ENCODE peak calls at places on chromosomes 2 and 18, in four cellular contexts. One of them, this sample, is unnamed.

GRCh38 chr2:221649045-221649444 is 76.9 kb upstream of the EPHA4 start:
- DNase-seq in suprapubic skin: no peak
- DNase-seq in cardiac fibroblast: no peak
- DNase-seq in NCI-H1417: no peak
- DNase-seq in this sample: peak

GRCh38 chr2:60818272-60818671 is 62.2 kb downstream of the PAPOLG start:
- DNase-seq in suprapubic skin: no peak
- DNase-seq in cardiac fibroblast: no peak
- DNase-seq in NCI-H1417: no peak
- DNase-seq in this sample: no peak

GRCh38 chr2:50546790-50547189 is 485.1 kb downstream of the NRXN1 start:
- DNase-seq in suprapubic skin: no peak
- DNase-seq in cardiac fibroblast: no peak
- DNase-seq in NCI-H1417: peak
- DNase-seq in this sample: no peak

GRCh38 chr2:63047534-63048281 is 2.9 kb upstream of the OTX1 start:
- DNase-seq in suprapubic skin: no peak
- DNase-seq in cardiac fibroblast: no peak
- DNase-seq in NCI-H1417: peak
- DNase-seq in this sample: no peak

GRCh38 chr2:27920148-27920885 is 29.8 kb downstream of the BABAM2 start:
- DNase-seq in suprapubic skin: no peak
- DNase-seq in cardiac fibroblast: peak
- DNase-seq in NCI-H1417: no peak
- DNase-seq in this sample: peak

GRCh38 chr2:103464831-103465230 is 703.0 kb downstream of the TMEM182 start:
- DNase-seq in suprapubic skin: no peak
- DNase-seq in cardiac fibroblast: no peak
- DNase-seq in NCI-H1417: no peak
- DNase-seq in this sample: no peak

GRCh38 chr2:85786865-85787264 is 33.1 kb downstream of the ATOH8 start:
- DNase-seq in suprapubic skin: no peak
- DNase-seq in cardiac fibroblast: no peak
- DNase-seq in NCI-H1417: no peak
- DNase-seq in this sample: no peak

GRCh38 chr2:207465894-207466293 is 63.9 kb upstream of the CREB1 start:
- DNase-seq in suprapubic skin: no peak
- DNase-seq in cardiac fibroblast: no peak
- DNase-seq in NCI-H1417: no peak
- DNase-seq in this sample: no peak

GRCh38 chr18:64203295-64203694 is 54.4 kb upstream of the LINC00305 start:
- DNase-seq in suprapubic skin: no peak
- DNase-seq in cardiac fibroblast: no peak
- DNase-seq in NCI-H1417: no peak
- DNase-seq in this sample: no peak

GRCh38 chr2:185806783-185807182 is 68.2 kb downstream of the FSIP2 start:
- DNase-seq in suprapubic skin: no peak
- DNase-seq in cardiac fibroblast: no peak
- DNase-seq in NCI-H1417: no peak
- DNase-seq in this sample: no peak

GRCh38 chr2:85768713-85769112 is 14.9 kb downstream of the ATOH8 start:
- DNase-seq in suprapubic skin: no peak
- DNase-seq in cardiac fibroblast: peak
- DNase-seq in NCI-H1417: peak
- DNase-seq in this sample: no peak

GRCh38 chr2:8644605-8645175 is 37.2 kb upstream of the ID2 start:
- DNase-seq in suprapubic skin: peak
- DNase-seq in cardiac fibroblast: peak
- DNase-seq in NCI-H1417: no peak
- DNase-seq in this sample: no peak

GRCh38 chr2:115908731-115909130 is 1466.3 kb downstream of the DPP10 start:
- DNase-seq in suprapubic skin: no peak
- DNase-seq in cardiac fibroblast: no peak
- DNase-seq in NCI-H1417: no peak
- DNase-seq in this sample: no peak

GRCh38 chr2:191304939-191305875 is 60.0 kb downstream of the MYO1B start:
- DNase-seq in suprapubic skin: peak
- DNase-seq in cardiac fibroblast: peak
- DNase-seq in NCI-H1417: no peak
- DNase-seq in this sample: peak

GRCh38 chr2:16134436-16135165 is 194.3 kb downstream of the MYCN start:
- DNase-seq in suprapubic skin: no peak
- DNase-seq in cardiac fibroblast: no peak
- DNase-seq in NCI-H1417: no peak
- DNase-seq in this sample: no peak

GRCh38 chr2:196413821-196414274 is 225.7 kb upstream of the CCDC150 start:
- DNase-seq in suprapubic skin: no peak
- DNase-seq in cardiac fibroblast: peak
- DNase-seq in NCI-H1417: no peak
- DNase-seq in this sample: no peak

GRCh38 chr2:236211281-236211680 is 43.1 kb upstream of the GBX2 start:
- DNase-seq in suprapubic skin: no peak
- DNase-seq in cardiac fibroblast: no peak
- DNase-seq in NCI-H1417: no peak
- DNase-seq in this sample: no peak